ENCODE peak calls at places on chromosomes 13 and 19, in seven cellular contexts. One of them, this sample, is unnamed.

GRCh38 chr19:33304760-33305647 is 2.7 kb upstream of the CEBPA start:
- DNase-seq in anterior cingulate cortex: no peak
- DNase-seq in RPMI8226: no peak
- DNase-seq in thyroid gland: peak; percentile 36
- DNase-seq in Right ventricle myocardium superior: no peak
- DNase-seq in GM23248: no peak
- DNase-seq in tibial artery: no peak
- DNase-seq in this sample: no peak

GRCh38 chr19:38862321-38863059 is 12.7 kb upstream of the HNRNPL start:
- DNase-seq in GM23248: peak; percentile 36
- DNase-seq in thyroid gland: peak; percentile 29
- DNase-seq in anterior cingulate cortex: no peak
- DNase-seq in tibial artery: no peak
- DNase-seq in Right ventricle myocardium superior: no peak
- DNase-seq in RPMI8226: no peak
- DNase-seq in this sample: peak; percentile 92

GRCh38 chr19:23440791-23441190 is 45.5 kb upstream of the ZNF91 start:
- DNase-seq in RPMI8226: peak; percentile 25
- DNase-seq in tibial artery: no peak
- DNase-seq in thyroid gland: no peak
- DNase-seq in anterior cingulate cortex: no peak
- DNase-seq in Right ventricle myocardium superior: no peak
- DNase-seq in GM23248: peak; percentile 6
- DNase-seq in this sample: no peak

GRCh38 chr13:94073006-94073744 is 406.3 kb downstream of the DCT start:
- DNase-seq in tibial artery: no peak
- DNase-seq in anterior cingulate cortex: no peak
- DNase-seq in thyroid gland: no peak
- DNase-seq in Right ventricle myocardium superior: no peak
- DNase-seq in GM23248: peak; percentile 89
- DNase-seq in RPMI8226: no peak
- DNase-seq in this sample: peak; percentile 1

GRCh38 chr13:28324181-28324789 is 170.6 kb downstream of the FLT1 start:
- DNase-seq in tibial artery: no peak
- DNase-seq in thyroid gland: peak; percentile 58
- DNase-seq in Right ventricle myocardium superior: no peak
- DNase-seq in RPMI8226: peak; percentile 51
- DNase-seq in GM23248: peak; percentile 83
- DNase-seq in anterior cingulate cortex: peak; percentile 34
- DNase-seq in this sample: peak; percentile 41

GRCh38 chr19:31110331-31110730 is 238.9 kb downstream of the TSHZ3 start:
- DNase-seq in RPMI8226: no peak
- DNase-seq in GM23248: peak; percentile 70
- DNase-seq in anterior cingulate cortex: no peak
- DNase-seq in thyroid gland: peak; percentile 38
- DNase-seq in Right ventricle myocardium superior: no peak
- DNase-seq in tibial artery: no peak
- DNase-seq in this sample: no peak

GRCh38 chr13:82933986-82934385 is 948.3 kb downstream of the SLITRK1 start:
- DNase-seq in GM23248: no peak
- DNase-seq in thyroid gland: no peak
- DNase-seq in tibial artery: no peak
- DNase-seq in RPMI8226: no peak
- DNase-seq in Right ventricle myocardium superior: no peak
- DNase-seq in anterior cingulate cortex: no peak
- DNase-seq in this sample: no peak

GRCh38 chr13:46377554-46377953 is 9.5 kb downstream of the RUBCNL start:
- DNase-seq in Right ventricle myocardium superior: no peak
- DNase-seq in thyroid gland: no peak
- DNase-seq in anterior cingulate cortex: no peak
- DNase-seq in RPMI8226: peak; percentile 73
- DNase-seq in tibial artery: no peak
- DNase-seq in GM23248: no peak
- DNase-seq in this sample: no peak

GRCh38 chr13:110214637-110215036 is 92.3 kb downstream of the COL4A1 start:
- DNase-seq in GM23248: no peak
- DNase-seq in Right ventricle myocardium superior: no peak
- DNase-seq in tibial artery: no peak
- DNase-seq in anterior cingulate cortex: no peak
- DNase-seq in thyroid gland: no peak
- DNase-seq in RPMI8226: no peak
- DNase-seq in this sample: no peak

GRCh38 chr13:80274643-80275042 is 66.3 kb downstream of the SPRY2 start:
- DNase-seq in RPMI8226: no peak
- DNase-seq in Right ventricle myocardium superior: no peak
- DNase-seq in GM23248: no peak
- DNase-seq in anterior cingulate cortex: no peak
- DNase-seq in thyroid gland: no peak
- DNase-seq in tibial artery: no peak
- DNase-seq in this sample: no peak

GRCh38 chr13:38542601-38543000 is 144.3 kb upstream of the FREM2 start:
- DNase-seq in Right ventricle myocardium superior: no peak
- DNase-seq in tibial artery: no peak
- DNase-seq in thyroid gland: no peak
- DNase-seq in anterior cingulate cortex: no peak
- DNase-seq in GM23248: peak; percentile 52
- DNase-seq in RPMI8226: no peak
- DNase-seq in this sample: no peak

GRCh38 chr13:34011552-34012085 is 193.7 kb downstream of the RFC3 start:
- DNase-seq in RPMI8226: no peak
- DNase-seq in Right ventricle myocardium superior: no peak
- DNase-seq in tibial artery: no peak
- DNase-seq in GM23248: no peak
- DNase-seq in thyroid gland: no peak
- DNase-seq in anterior cingulate cortex: no peak
- DNase-seq in this sample: no peak

GRCh38 chr13:93814658-93815057 is 588.1 kb downstream of the GPC6 start:
- DNase-seq in Right ventricle myocardium superior: no peak
- DNase-seq in thyroid gland: no peak
- DNase-seq in GM23248: no peak
- DNase-seq in tibial artery: no peak
- DNase-seq in anterior cingulate cortex: no peak
- DNase-seq in RPMI8226: no peak
- DNase-seq in this sample: no peak

GRCh38 chr19:56637976-56638555 is 4.9 kb upstream of the SMIM17 start:
- DNase-seq in GM23248: peak; percentile 81
- DNase-seq in RPMI8226: peak; percentile 91
- DNase-seq in Right ventricle myocardium superior: peak; percentile 79
- DNase-seq in anterior cingulate cortex: peak; percentile 69
- DNase-seq in thyroid gland: peak; percentile 90
- DNase-seq in tibial artery: no peak
- DNase-seq in this sample: no peak

GRCh38 chr13:108427355-108427754 is 157.8 kb downstream of the TNFSF13B start:
- DNase-seq in GM23248: no peak
- DNase-seq in RPMI8226: no peak
- DNase-seq in tibial artery: no peak
- DNase-seq in thyroid gland: no peak
- DNase-seq in anterior cingulate cortex: no peak
- DNase-seq in Right ventricle myocardium superior: no peak
- DNase-seq in this sample: no peak

GRCh38 chr19:10102787-10103236 is 334 bp upstream of the ANGPTL6 start:
- DNase-seq in tibial artery: no peak
- DNase-seq in thyroid gland: no peak
- DNase-seq in anterior cingulate cortex: no peak
- DNase-seq in Right ventricle myocardium superior: no peak
- DNase-seq in RPMI8226: no peak
- DNase-seq in GM23248: no peak
- DNase-seq in this sample: no peak

GRCh38 chr19:3062165-3063105 is at the start of gene TLE5:
- DNase-seq in anterior cingulate cortex: peak; percentile 58
- DNase-seq in tibial artery: peak; percentile 76
- DNase-seq in Right ventricle myocardium superior: peak; percentile 82
- DNase-seq in thyroid gland: peak; percentile 69
- DNase-seq in RPMI8226: peak; percentile 82
- DNase-seq in GM23248: peak; percentile 79
- DNase-seq in this sample: peak; percentile 42

GRCh38 chr13:23159205-23159586 is 21.6 kb upstream of the SGCG start:
- DNase-seq in GM23248: peak; percentile 72
- DNase-seq in tibial artery: no peak
- DNase-seq in thyroid gland: no peak
- DNase-seq in RPMI8226: peak; percentile 4
- DNase-seq in anterior cingulate cortex: no peak
- DNase-seq in Right ventricle myocardium superior: no peak
- DNase-seq in this sample: no peak